ENCODE peak calls at places on chromosomes 6 and 20, in eight cellular contexts. F is upper lobe of right lung, V is SK-N-SH, W is heart right ventricle, Q is Peyer's patch, H is neural progenitor cell, E is Panc1, N is uterus. D is an unnamed sample.

GRCh38 chr20:58233881-58234528 is 5.6 kb upstream of the ANKRD60 start:
- DNase-seq in F (no peak), V (peak; percentile 72), W (peak; percentile 30), Q (no peak), H (peak; percentile 72), E (no peak), N (peak; percentile 34), D (peak; percentile 53)

GRCh38 chr20:48921883-48922867 is 664 bp downstream of the ARFGEF2 start:
- DNase-seq in F (no peak), V (peak; percentile 85), W (peak; percentile 62), Q (peak; percentile 76), H (no peak), E (no peak), N (no peak), D (no peak)

GRCh38 chr6:87436435-87436834 is 28.7 kb downstream of the CFAP206 start:
- DNase-seq in F (no peak), V (no peak), W (no peak), Q (peak; percentile 63), H (peak; percentile 89), E (no peak), N (no peak), D (peak; percentile 75)

GRCh38 chr20:32845786-32846185 is 12.9 kb upstream of the EFCAB8 start:
- DNase-seq in F (no peak), V (no peak), W (no peak), Q (no peak), H (no peak), E (no peak), N (no peak), D (no peak)

GRCh38 chr6:15447546-15448232 is 201.8 kb downstream of the JARID2 start:
- DNase-seq in F (no peak), V (no peak), W (no peak), Q (no peak), H (peak; percentile 85), E (no peak), N (no peak), D (no peak)

GRCh38 chr6:135782517-135782916 is 69.0 kb upstream of the PDE7B start:
- DNase-seq in F (no peak), V (no peak), W (no peak), Q (no peak), H (no peak), E (no peak), N (no peak), D (no peak)

GRCh38 chr20:62025832-62026563 is 39.7 kb downstream of the TAF4 start:
- DNase-seq in F (no peak), V (peak; percentile 58), W (no peak), Q (no peak), H (no peak), E (no peak), N (peak; percentile 29), D (peak; percentile 19)

GRCh38 chr6:132220800-132221199 is 180.5 kb downstream of the MOXD1 start:
- DNase-seq in F (no peak), V (no peak), W (no peak), Q (no peak), H (no peak), E (no peak), N (no peak), D (no peak)

GRCh38 chr6:6840831-6841263 is 252.3 kb downstream of the LY86 start:
- DNase-seq in F (no peak), V (no peak), W (no peak), Q (peak; percentile 43), H (no peak), E (no peak), N (no peak), D (no peak)

GRCh38 chr6:159107451-159108260 is 61.5 kb upstream of the FNDC1 start:
- DNase-seq in F (no peak), V (no peak), W (no peak), Q (peak; percentile 87), H (no peak), E (no peak), N (no peak), D (no peak)

GRCh38 chr20:58701431-58702160 is 9.0 kb downstream of the NPEPL1 start:
- DNase-seq in F (peak; percentile 48), V (no peak), W (no peak), Q (peak; percentile 37), H (no peak), E (no peak), N (peak; percentile 13), D (no peak)

GRCh38 chr6:29537714-29538403 is 21.7 kb downstream of the UBD start:
- DNase-seq in F (no peak), V (no peak), W (no peak), Q (no peak), H (no peak), E (no peak), N (no peak), D (no peak)

GRCh38 chr6:143965503-143966171 is 42.4 kb downstream of the PLAGL1 start:
- DNase-seq in F (no peak), V (no peak), W (no peak), Q (no peak), H (no peak), E (no peak), N (no peak), D (no peak)

GRCh38 chr6:4210619-4211419 is 75.4 kb upstream of the ECI2 start:
- DNase-seq in F (peak; percentile 69), V (peak; percentile 50), W (peak; percentile 41), Q (peak; percentile 78), H (peak; percentile 70), E (peak; percentile 20), N (peak; percentile 30), D (peak; percentile 73)

GRCh38 chr6:167996424-167997199 is 859 bp upstream of the KIF25 start:
- DNase-seq in F (peak; percentile 54), V (peak; percentile 74), W (no peak), Q (no peak), H (peak; percentile 34), E (no peak), N (no peak), D (no peak)

GRCh38 chr6:118648866-118649554 is 2.4 kb downstream of the CEP85L start:
- DNase-seq in F (no peak), V (no peak), W (no peak), Q (no peak), H (no peak), E (no peak), N (no peak), D (no peak)

DNA sequence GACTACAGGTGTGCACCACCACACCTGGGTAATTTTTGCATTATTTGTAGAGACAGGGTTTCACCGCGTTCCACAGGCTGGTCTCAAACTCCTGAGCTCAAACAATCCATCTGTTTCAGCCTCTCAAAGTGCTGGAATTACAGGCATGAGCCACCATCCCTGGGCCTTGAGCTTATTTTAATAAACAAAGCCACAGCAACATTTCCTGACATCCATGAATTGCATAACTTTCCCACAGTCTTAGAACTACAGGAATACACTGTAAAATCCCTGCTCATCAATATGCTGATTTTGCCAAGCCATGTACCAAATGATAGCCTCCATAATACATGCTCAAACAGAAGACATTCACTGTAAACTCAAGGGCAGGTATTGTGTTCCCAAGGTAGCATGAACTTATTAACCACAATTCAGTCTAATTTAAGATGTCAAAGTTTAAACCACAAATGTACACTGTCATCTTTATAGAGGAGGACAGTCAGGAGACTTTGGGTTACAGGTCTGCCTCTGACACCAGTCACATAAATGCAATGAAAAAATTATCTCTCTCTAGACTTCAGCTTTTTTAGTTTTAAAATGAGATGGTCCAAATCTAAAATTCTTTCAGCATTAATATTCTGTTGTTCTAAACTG is 40.0 kb downstream of the NUDT3 start:
- DNase-seq in F (no peak), V (no peak), W (no peak), Q (no peak), H (no peak), E (no peak), N (no peak), D (no peak)
- H3K4me1 ChIP-seq in F (peaks cover 24% of the 10 kb centered on the region), V (peaks cover 2% of the 10 kb centered on the region), W (peaks cover 67% of the 10 kb centered on the region), Q (no peaks in the 10 kb centered on the region), H (no peaks in the 10 kb centered on the region), E (no peaks in the 10 kb centered on the region), N (no peaks in the 10 kb centered on the region), D (peaks cover 11% of the 10 kb centered on the region)

GRCh38 chr6:57035549-57035948 is 10.9 kb upstream of the KIAA1586 start:
- DNase-seq in F (no peak), V (no peak), W (no peak), Q (no peak), H (no peak), E (no peak), N (no peak), D (no peak)

GRCh38 chr6:57044568-57044967 is 1.9 kb upstream of the KIAA1586 start:
- DNase-seq in F (no peak), V (no peak), W (no peak), Q (no peak), H (no peak), E (no peak), N (no peak), D (no peak)

GRCh38 chr6:57038906-57039305 is 7.6 kb upstream of the KIAA1586 start:
- DNase-seq in F (no peak), V (no peak), W (no peak), Q (no peak), H (no peak), E (no peak), N (no peak), D (no peak)

GRCh38 chr6:57040011-57040410 is 6.5 kb upstream of the KIAA1586 start:
- DNase-seq in F (no peak), V (peak; percentile 19), W (no peak), Q (no peak), H (peak; percentile 17), E (no peak), N (no peak), D (peak; percentile 23)
- TF ChIP-seq CTCF in F (no peak), V (no peak), W (no peak), Q (no peak), H (peak; percentile 16), E (peak; percentile 52), N (no peak), D (peak; percentile 42)

DNA sequence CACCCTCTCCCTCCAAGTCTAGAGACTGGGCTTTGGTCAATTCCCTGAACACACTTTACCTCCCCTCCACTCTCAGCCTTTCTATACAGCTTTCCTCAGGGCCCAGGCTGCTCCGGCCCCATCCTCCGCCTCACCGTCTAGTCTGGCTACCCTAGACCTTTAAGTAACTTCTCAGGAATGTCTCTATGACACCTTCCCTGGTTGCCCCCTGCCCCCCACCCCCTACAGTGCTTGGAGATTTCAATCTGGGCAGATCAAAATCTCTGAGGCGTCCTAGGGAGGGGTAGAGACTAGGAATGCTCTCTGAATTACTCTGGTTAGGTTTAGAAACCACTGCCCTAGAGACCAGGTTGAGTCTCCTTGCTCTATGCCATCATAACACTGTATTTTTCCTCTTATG is 6.1 kb downstream of the UBE2J1 start:
- DNase-seq in F (no peak), V (no peak), W (no peak), Q (no peak), H (no peak), E (no peak), N (no peak), D (no peak)
- H3K4me3 ChIP-seq in F (no peak overlapping the region), V (no peak overlapping the region), W (no peak overlapping the region), Q (no peak overlapping the region), H (no peak overlapping the region), E (no peak overlapping the region), N (no peak overlapping the region), D (no peak overlapping the region)

DNA sequence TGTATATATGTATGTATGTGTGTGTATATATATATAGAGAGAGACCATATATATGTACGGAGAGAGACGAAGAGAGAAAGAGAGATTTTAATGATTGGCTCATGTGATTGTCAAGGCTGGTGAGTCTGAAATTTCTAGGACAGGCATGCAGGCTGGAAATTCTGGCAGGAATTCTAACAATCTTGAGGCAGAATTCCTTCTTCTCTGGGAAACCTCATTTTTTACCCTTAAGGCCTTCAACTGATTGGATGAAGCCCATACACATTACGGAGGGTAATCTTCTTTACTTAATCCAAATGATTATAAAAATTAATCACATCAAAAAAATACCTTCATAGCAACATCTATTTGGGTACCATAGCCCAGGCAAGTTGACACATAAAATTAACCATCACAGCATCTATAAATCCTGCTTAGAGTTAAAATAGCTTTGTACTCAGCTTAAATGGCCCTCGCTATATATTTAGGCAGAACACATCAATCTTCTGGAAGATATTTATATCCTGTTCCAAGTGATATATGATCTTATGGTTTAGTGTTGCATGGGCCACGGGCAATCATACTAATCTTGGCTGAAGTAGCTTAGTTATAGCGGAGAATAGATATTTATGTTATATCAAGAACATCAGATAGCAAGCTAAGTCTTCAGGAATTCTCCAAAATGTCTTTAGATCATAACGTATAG is 36.6 kb downstream of the ABRACL start:
- DNase-seq in F (no peak), V (no peak), W (no peak), Q (no peak), H (no peak), E (no peak), N (no peak), D (no peak)
- H3K4me1 ChIP-seq in F (no peaks in the 10 kb centered on the region), V (no peaks in the 10 kb centered on the region), W (peaks cover 6% of the 10 kb centered on the region), Q (no peaks in the 10 kb centered on the region), H (no peaks in the 10 kb centered on the region), E (no peaks in the 10 kb centered on the region), N (no peaks in the 10 kb centered on the region), D (no peaks in the 10 kb centered on the region)